ENCODE peak calls at places on chromosome 1, in five cellular contexts. One of them, this sample, is unnamed. For H3K4me1, the result is how much of the 10 kb centered on the place peaks cover.

GRCh38 chr1:18090636-18091035 is 17.0 kb upstream of the IGSF21 start:
- DNase-seq in HCT116: no peak
- DNase-seq in HepG2: no peak
- DNase-seq in K562: no peak
- DNase-seq in GM12878: no peak
- DNase-seq in this sample: peak

GRCh38 chr1:147840909-147841308 is 61.7 kb upstream of the GJA8 start:
- DNase-seq in HepG2: no peak
- DNase-seq in K562: peak
- DNase-seq in HCT116: peak
- DNase-seq in GM12878: no peak
- DNase-seq in this sample: no peak

GRCh38 chr1:39574646-39575045 is 1.9 kb downstream of the PABPC4 start:
- DNase-seq in HepG2: peak
- DNase-seq in K562: no peak
- DNase-seq in GM12878: no peak
- DNase-seq in HCT116: no peak
- DNase-seq in this sample: no peak

GRCh38 chr1:43864111-43865045 is 69.2 kb upstream of the ARTN start:
- DNase-seq in HepG2: no peak
- DNase-seq in GM12878: no peak
- DNase-seq in HCT116: no peak
- DNase-seq in K562: peak
- DNase-seq in this sample: no peak

GRCh38 chr1:113793878-113794834 is 18.1 kb downstream of the RSBN1 start:
- DNase-seq in K562: no peak
- DNase-seq in GM12878: no peak
- DNase-seq in HepG2: no peak
- DNase-seq in HCT116: no peak
- DNase-seq in this sample: no peak

GRCh38 chr1:176568185-176568584 is 105.2 kb downstream of the PAPPA2 start:
- DNase-seq in K562: no peak
- DNase-seq in HCT116: no peak
- DNase-seq in GM12878: no peak
- DNase-seq in HepG2: no peak
- DNase-seq in this sample: no peak

GRCh38 chr1:111541721-111542120 is 38.3 kb upstream of the ADORA3 start:
- DNase-seq in HepG2: peak
- DNase-seq in HCT116: no peak
- DNase-seq in GM12878: no peak
- DNase-seq in K562: no peak
- DNase-seq in this sample: no peak

GRCh38 chr1:29122987-29123870 is 474 bp downstream of the TMEM200B start:
- DNase-seq in HepG2: no peak
- DNase-seq in GM12878: no peak
- DNase-seq in K562: no peak
- DNase-seq in HCT116: no peak
- DNase-seq in this sample: peak

GRCh38 chr1:94247146-94248094 is 10.0 kb upstream of the ARHGAP29 start:
- DNase-seq in HepG2: peak
- DNase-seq in GM12878: no peak
- DNase-seq in K562: peak
- DNase-seq in HCT116: peak
- DNase-seq in this sample: peak

GRCh38 chr1:187840557-187840956 is 1011.8 kb downstream of the PLA2G4A start:
- DNase-seq in HepG2: no peak
- DNase-seq in HCT116: no peak
- DNase-seq in GM12878: no peak
- DNase-seq in K562: no peak
- DNase-seq in this sample: no peak

GRCh38 chr1:230631477-230631876 is 10.8 kb upstream of the COG2 start:
- DNase-seq in K562: no peak
- DNase-seq in HepG2: no peak
- DNase-seq in GM12878: no peak
- DNase-seq in HCT116: no peak
- DNase-seq in this sample: no peak

GRCh38 chr1:47561523-47562007 is 123.7 kb downstream of the FOXD2 start:
- DNase-seq in K562: no peak
- DNase-seq in HCT116: no peak
- DNase-seq in GM12878: no peak
- DNase-seq in HepG2: no peak
- DNase-seq in this sample: no peak

GRCh38 chr1:169568497-169568896 is 17.8 kb downstream of the F5 start:
- DNase-seq in HCT116: no peak
- DNase-seq in GM12878: no peak
- DNase-seq in HepG2: peak
- DNase-seq in K562: no peak
- DNase-seq in this sample: no peak

GRCh38 chr1:172883844-172884243 is 166.9 kb downstream of the TNFSF18 start:
- DNase-seq in K562: no peak
- DNase-seq in HCT116: no peak
- DNase-seq in HepG2: no peak
- DNase-seq in GM12878: no peak
- DNase-seq in this sample: no peak

GRCh38 chr1:177256153-177256814 is 85.5 kb downstream of the BRINP2 start:
- DNase-seq in HepG2: peak
- DNase-seq in K562: peak
- DNase-seq in HCT116: no peak
- DNase-seq in GM12878: no peak
- DNase-seq in this sample: peak

GRCh38 chr1:111045033-111045722 is 81.5 kb upstream of the LRIF1 start:
- DNase-seq in K562: no peak
- DNase-seq in GM12878: no peak
- DNase-seq in HCT116: no peak
- DNase-seq in HepG2: peak
- DNase-seq in this sample: no peak

GRCh38 chr1:89262643-89263042 is 10.0 kb downstream of the GBP5 start:
- DNase-seq in K562: no peak
- DNase-seq in HepG2: no peak
- DNase-seq in HCT116: no peak
- DNase-seq in GM12878: no peak
- DNase-seq in this sample: no peak

GRCh38 chr1:94579876-94580294 is 38.3 kb upstream of the F3 start:
- DNase-seq in HepG2: peak
- DNase-seq in HCT116: peak
- DNase-seq in K562: peak
- DNase-seq in GM12878: no peak
- DNase-seq in this sample: peak

GRCh38 chr1:214550339-214551051 is 907 bp downstream of the PTPN14 start:
- DNase-seq in GM12878: no peak
- DNase-seq in HCT116: no peak
- DNase-seq in HepG2: no peak
- DNase-seq in K562: no peak
- DNase-seq in this sample: peak

GRCh38 chr1:6464514-6464836 is 1.5 kb downstream of the TNFRSF25 start:
- DNase-seq in HCT116: no peak
- DNase-seq in GM12878: no peak
- DNase-seq in K562: no peak
- DNase-seq in HepG2: peak
- DNase-seq in this sample: no peak

GRCh38 chr1:222618001-222618879 is at the start of gene MIA3:
- DNase-seq in HCT116: no peak
- DNase-seq in K562: peak
- DNase-seq in GM12878: no peak
- DNase-seq in HepG2: peak
- DNase-seq in this sample: peak

GRCh38 chr1:161260939-161261858 is 2.7 kb downstream of the PCP4L1 start:
- DNase-seq in GM12878: no peak
- DNase-seq in HepG2: no peak
- DNase-seq in HCT116: no peak
- DNase-seq in K562: no peak
- DNase-seq in this sample: no peak

GRCh38 chr1:168654198-168654910 is 74.7 kb downstream of the DPT start:
- DNase-seq in HepG2: no peak
- DNase-seq in HCT116: no peak
- DNase-seq in GM12878: no peak
- DNase-seq in K562: no peak
- DNase-seq in this sample: no peak

GRCh38 chr1:231613419-231614349 is 12.9 kb upstream of the DISC1 start:
- DNase-seq in K562: no peak
- DNase-seq in HepG2: no peak
- DNase-seq in HCT116: no peak
- DNase-seq in GM12878: no peak
- DNase-seq in this sample: no peak

GRCh38 chr1:29331731-29332130 is 95.4 kb downstream of the PTPRU start:
- DNase-seq in HCT116: no peak
- DNase-seq in GM12878: no peak
- DNase-seq in K562: no peak
- DNase-seq in HepG2: no peak
- DNase-seq in this sample: no peak

GRCh38 chr1:153804112-153804511 is 28.9 kb downstream of the SLC27A3 start:
- DNase-seq in HepG2: no peak
- DNase-seq in HCT116: no peak
- DNase-seq in GM12878: no peak
- DNase-seq in K562: no peak
- DNase-seq in this sample: no peak

GRCh38 chr1:59214764-59215208 is 82.1 kb upstream of the FGGY start:
- DNase-seq in HCT116: no peak
- DNase-seq in GM12878: no peak
- DNase-seq in K562: no peak
- DNase-seq in HepG2: peak
- DNase-seq in this sample: no peak

GRCh38 chr1:107963601-107964396 is 1.2 kb downstream of the VAV3 start:
- DNase-seq in HepG2: no peak
- DNase-seq in HCT116: no peak
- DNase-seq in K562: no peak
- DNase-seq in GM12878: peak
- DNase-seq in this sample: peak

GRCh38 chr1:3453203-3453761 is 1.2 kb upstream of the ARHGEF16 start:
- DNase-seq in HCT116: peak
- DNase-seq in K562: peak
- DNase-seq in GM12878: peak
- DNase-seq in HepG2: peak
- DNase-seq in this sample: peak

GRCh38 chr1:118243269-118243668 is 58.2 kb upstream of the SPAG17 start:
- DNase-seq in K562: no peak
- DNase-seq in GM12878: no peak
- DNase-seq in HCT116: no peak
- DNase-seq in HepG2: no peak
- DNase-seq in this sample: no peak
- H3K4me1 ChIP-seq in K562: under half
- H3K4me1 ChIP-seq in GM12878: under half
- H3K4me1 ChIP-seq in HCT116: under half
- H3K4me1 ChIP-seq in HepG2: under half
- H3K4me1 ChIP-seq in this sample: under half

GRCh38 chr1:244052011-244052727 is 1.1 kb downstream of the ZBTB18 start:
- DNase-seq in HepG2: no peak
- DNase-seq in GM12878: no peak
- DNase-seq in HCT116: no peak
- DNase-seq in K562: no peak
- DNase-seq in this sample: peak

GRCh38 chr1:244053831-244054230 is 2.7 kb downstream of the ZBTB18 start:
- DNase-seq in K562: no peak
- DNase-seq in GM12878: no peak
- DNase-seq in HCT116: no peak
- DNase-seq in HepG2: no peak
- DNase-seq in this sample: no peak

GRCh38 chr1:244052728-244053312 is 1.7 kb downstream of the ZBTB18 start:
- DNase-seq in HCT116: no peak
- DNase-seq in GM12878: no peak
- DNase-seq in K562: no peak
- DNase-seq in HepG2: no peak
- DNase-seq in this sample: no peak

GRCh38 chr1:244054924-244055263 is 3.8 kb downstream of the ZBTB18 start:
- DNase-seq in K562: no peak
- DNase-seq in HCT116: no peak
- DNase-seq in GM12878: no peak
- DNase-seq in HepG2: no peak
- DNase-seq in this sample: no peak

GRCh38 chr1:244054247-244054923 is 3.3 kb downstream of the ZBTB18 start:
- DNase-seq in HCT116: no peak
- DNase-seq in HepG2: no peak
- DNase-seq in GM12878: no peak
- DNase-seq in K562: no peak
- DNase-seq in this sample: no peak
- TF ChIP-seq ZNF274 in HCT116: no peak
- TF ChIP-seq ZNF274 in HepG2: no peak
- TF ChIP-seq ZNF274 in GM12878: no peak
- TF ChIP-seq ZNF274 in K562: no peak
- TF ChIP-seq ZNF274 in this sample: no peak

GRCh38 chr1:105483436-105483835 is 1573.0 kb upstream of the PRMT6 start:
- DNase-seq in GM12878: no peak
- DNase-seq in HCT116: no peak
- DNase-seq in K562: no peak
- DNase-seq in HepG2: no peak
- DNase-seq in this sample: no peak

DNA sequence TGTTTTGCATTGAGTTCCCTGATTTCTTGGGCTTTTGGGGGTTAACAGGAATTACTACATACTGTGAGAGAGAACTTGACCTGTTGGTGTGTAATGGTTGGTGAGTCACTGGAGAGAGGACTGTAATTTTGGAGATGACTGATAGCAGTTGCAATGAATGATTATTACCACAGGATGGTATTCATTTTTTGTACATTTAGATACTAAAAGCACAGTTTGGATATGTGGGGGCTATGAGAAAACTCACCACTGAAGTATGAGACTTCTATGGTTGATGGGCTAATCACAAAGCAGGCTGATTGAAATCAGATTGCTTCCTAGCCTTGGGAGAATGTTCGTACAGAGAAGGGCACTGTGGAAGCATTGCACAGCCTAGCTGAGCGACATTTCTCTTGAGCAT is 1571.3 kb upstream of the PRMT6 start:
- DNase-seq in HCT116: no peak
- DNase-seq in K562: no peak
- DNase-seq in GM12878: no peak
- DNase-seq in HepG2: no peak
- DNase-seq in this sample: no peak
- TF ChIP-seq JUND in HCT116: no peak
- TF ChIP-seq JUND in K562: no peak
- TF ChIP-seq JUND in GM12878: no peak
- TF ChIP-seq JUND in HepG2: no peak
- TF ChIP-seq JUND in this sample: no peak

DNA sequence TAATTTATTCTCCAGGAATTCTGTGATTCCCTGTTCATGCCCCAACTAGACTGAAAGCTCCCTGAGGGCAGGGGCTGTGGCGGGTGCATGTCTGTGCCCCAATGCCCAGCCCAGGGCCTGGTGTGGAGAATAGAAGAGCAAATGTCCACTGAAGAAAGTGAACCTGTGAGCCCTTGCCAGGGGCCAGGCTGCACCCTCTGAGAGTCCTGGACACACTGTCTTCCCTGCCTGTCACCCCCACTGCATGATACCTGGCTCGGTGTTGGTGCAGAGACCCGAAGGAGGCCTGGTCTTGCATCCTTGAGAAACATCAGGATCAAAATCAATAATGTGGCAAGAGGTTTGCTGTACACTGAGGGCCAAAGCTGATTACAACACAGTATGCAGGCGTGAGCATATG is 69.8 kb upstream of the RUNX3 start:
- DNase-seq in K562: no peak
- DNase-seq in HepG2: no peak
- DNase-seq in HCT116: no peak
- DNase-seq in GM12878: no peak
- DNase-seq in this sample: no peak
- H3K4me1 ChIP-seq in K562: under half
- H3K4me1 ChIP-seq in HepG2: under half
- H3K4me1 ChIP-seq in HCT116: under half
- H3K4me1 ChIP-seq in GM12878: under half
- H3K4me1 ChIP-seq in this sample: under half